ENCODE peak calls at places on chromosomes 13 and 19, in seven cellular contexts. S, D, V, B, H, M and O are unnamed samples. For H3K4me1, the result is how much of the 10 kb centered on the place peaks cover.

GRCh38 chr19:45667620-45668341 is at the start of gene GIPR:
- DNase-seq in B (peak), H (peak), V (peak), S (peak), D (no peak), M (peak), O (no peak)

GRCh38 chr13:90089051-90089450 is 1258.4 kb upstream of the MIR17HG start:
- DNase-seq in M (no peak), V (no peak), B (no peak), H (no peak), S (no peak), D (no peak), O (no peak)

GRCh38 chr19:21022996-21023395 is 2.5 kb downstream of the ZNF430 start:
- DNase-seq in V (peak), S (peak), H (no peak), D (no peak), M (no peak), B (no peak), O (no peak)

GRCh38 chr13:33352023-33352422 is 66.5 kb upstream of the STARD13 start:
- DNase-seq in M (no peak), S (no peak), H (no peak), B (no peak), D (no peak), V (no peak), O (no peak)

GRCh38 chr13:111973186-111974064 is 93.5 kb upstream of the SOX1 start:
- DNase-seq in D (no peak), M (no peak), S (no peak), V (no peak), H (no peak), B (no peak), O (no peak)

GRCh38 chr19:46204008-46204407 is 25.5 kb upstream of the IGFL1 start:
- DNase-seq in S (no peak), D (no peak), M (no peak), H (no peak), B (no peak), V (no peak), O (no peak)

GRCh38 chr13:113920173-113920572 is 53.7 kb downstream of the C13orf46 start:
- DNase-seq in B (no peak), V (no peak), S (no peak), H (no peak), M (no peak), D (no peak), O (peak)

GRCh38 chr19:39919976-39920375 is 14.5 kb downstream of the FCGBP start:
- DNase-seq in B (no peak), V (no peak), D (no peak), H (no peak), M (peak), S (no peak), O (no peak)

GRCh38 chr13:94416454-94417080 is 62.9 kb downstream of the DCT start:
- DNase-seq in S (peak), M (no peak), B (no peak), H (no peak), V (peak), D (no peak), O (no peak)

GRCh38 chr13:29527916-29528315 is 67.6 kb downstream of the SLC7A1 start:
- DNase-seq in M (no peak), D (no peak), B (no peak), H (no peak), V (no peak), S (no peak), O (peak)

GRCh38 chr13:72959643-72960042 is 99.2 kb upstream of the KLF5 start:
- DNase-seq in M (no peak), D (no peak), B (no peak), H (no peak), V (peak), S (peak), O (no peak)

GRCh38 chr19:35005256-35005977 is 5.3 kb downstream of the GRAMD1A start:
- DNase-seq in V (no peak), M (no peak), H (no peak), S (no peak), D (no peak), B (no peak), O (no peak)

GRCh38 chr13:49214917-49215376 is 5.2 kb upstream of the MLNR start:
- DNase-seq in H (no peak), S (peak), M (peak), D (no peak), V (peak), B (peak), O (no peak)

GRCh38 chr13:30774214-30774730 is 38.9 kb downstream of the ALOX5AP start:
- DNase-seq in V (no peak), B (no peak), M (no peak), S (no peak), D (no peak), H (no peak), O (no peak)

GRCh38 chr19:34962281-34962944 is 1.6 kb downstream of the ZNF792 start:
- DNase-seq in H (no peak), S (no peak), B (no peak), D (no peak), V (no peak), M (no peak), O (no peak)

GRCh38 chr13:33286143-33286542 is 588 bp upstream of the STARD13 start:
- DNase-seq in M (no peak), D (no peak), B (no peak), V (no peak), H (no peak), S (no peak), O (no peak)

GRCh38 chr19:55540619-55541018 is 3.7 kb upstream of the SBK2 start:
- DNase-seq in D (no peak), V (no peak), H (no peak), B (peak), M (no peak), S (no peak), O (no peak)

GRCh38 chr19:16289594-16289993 is 35.0 kb upstream of the KLF2 start:
- DNase-seq in B (no peak), M (no peak), V (no peak), D (no peak), S (no peak), H (no peak), O (no peak)

GRCh38 chr13:30690282-30691188 is 44.8 kb upstream of the ALOX5AP start:
- DNase-seq in D (no peak), M (peak), V (peak), B (peak), H (peak), S (peak), O (peak)

GRCh38 chr13:75411924-75412537 is 69.9 kb downstream of the TBC1D4 start:
- DNase-seq in M (no peak), S (no peak), V (no peak), H (no peak), D (no peak), B (no peak), O (no peak)

GRCh38 chr13:25927363-25927762 is 124.5 kb downstream of the SHISA2 start:
- DNase-seq in S (no peak), V (no peak), B (no peak), M (no peak), H (peak), D (no peak), O (no peak)

GRCh38 chr19:18438331-18439024 is 545 bp upstream of the ISYNA1 start:
- DNase-seq in S (no peak), H (no peak), V (peak), M (no peak), B (peak), D (no peak), O (no peak)

GRCh38 chr13:83333614-83334388 is 548.5 kb downstream of the SLITRK1 start:
- DNase-seq in V (peak), D (no peak), S (peak), B (no peak), H (no peak), M (no peak), O (no peak)

GRCh38 chr19:50657672-50658437 is 8.6 kb downstream of the C19orf81 start:
- DNase-seq in D (peak), S (peak), B (peak), V (peak), M (peak), H (peak), O (peak)

GRCh38 chr19:47762615-47763308 is 15.7 kb upstream of the SELENOW start:
- DNase-seq in H (no peak), D (no peak), M (no peak), B (peak), V (peak), S (no peak), O (no peak)

GRCh38 chr13:46401432-46401831 is 14.4 kb upstream of the RUBCNL start:
- DNase-seq in S (no peak), D (no peak), B (no peak), M (no peak), H (no peak), V (no peak), O (no peak)

GRCh38 chr19:49595819-49596404 is 4.9 kb downstream of the PRR12 start:
- DNase-seq in V (no peak), S (no peak), D (no peak), H (no peak), B (no peak), M (no peak), O (no peak)

GRCh38 chr13:110610955-110611595 is 4.3 kb upstream of the NAXD start:
- DNase-seq in S (peak), D (no peak), V (peak), B (no peak), M (no peak), H (no peak), O (no peak)

GRCh38 chr13:24540236-24541126 is 27.9 kb upstream of the PARP4 start:
- DNase-seq in S (no peak), H (no peak), M (no peak), D (no peak), V (no peak), B (peak), O (no peak)

GRCh38 chr13:38766799-38767198 is 79.9 kb downstream of the FREM2 start:
- DNase-seq in D (no peak), V (no peak), B (no peak), M (no peak), H (no peak), S (no peak), O (no peak)

GRCh38 chr19:16262618-16263017 is 62.0 kb upstream of the KLF2 start:
- DNase-seq in M (no peak), B (peak), S (no peak), D (no peak), V (no peak), H (no peak), O (no peak)

GRCh38 chr19:1502433-1503088 is 10.3 kb downstream of the ADAMTSL5 start:
- DNase-seq in V (no peak), D (no peak), M (no peak), B (no peak), H (no peak), S (no peak), O (no peak)

GRCh38 chr19:38538793-38539528 is 78.8 kb downstream of the MAP4K1 start:
- DNase-seq in V (no peak), D (no peak), H (no peak), M (no peak), S (peak), B (no peak), O (no peak)

GRCh38 chr19:765179-765738 is 14.3 kb downstream of the MISP start:
- DNase-seq in B (no peak), V (no peak), H (no peak), D (no peak), M (no peak), S (no peak), O (no peak)

GRCh38 chr13:21435231-21435630 is 23.9 kb downstream of the ZDHHC20 start:
- DNase-seq in D (no peak), H (no peak), B (no peak), M (no peak), S (no peak), V (no peak), O (no peak)
- H3K27ac ChIP-seq in D (no peak), H (peak), B (no peak), M (peak), S (no peak), V (peak), O (peak)

GRCh38 chr19:11195681-11196080 is 1.7 kb downstream of the KANK2 start:
- DNase-seq in S (no peak), V (no peak), M (no peak), H (no peak), D (no peak), B (no peak), O (no peak)
- H3K4me1 ChIP-seq in S (under half), V (under half), M (under half), H (under half), D (under half), B (under half), O (half or more)

DNA sequence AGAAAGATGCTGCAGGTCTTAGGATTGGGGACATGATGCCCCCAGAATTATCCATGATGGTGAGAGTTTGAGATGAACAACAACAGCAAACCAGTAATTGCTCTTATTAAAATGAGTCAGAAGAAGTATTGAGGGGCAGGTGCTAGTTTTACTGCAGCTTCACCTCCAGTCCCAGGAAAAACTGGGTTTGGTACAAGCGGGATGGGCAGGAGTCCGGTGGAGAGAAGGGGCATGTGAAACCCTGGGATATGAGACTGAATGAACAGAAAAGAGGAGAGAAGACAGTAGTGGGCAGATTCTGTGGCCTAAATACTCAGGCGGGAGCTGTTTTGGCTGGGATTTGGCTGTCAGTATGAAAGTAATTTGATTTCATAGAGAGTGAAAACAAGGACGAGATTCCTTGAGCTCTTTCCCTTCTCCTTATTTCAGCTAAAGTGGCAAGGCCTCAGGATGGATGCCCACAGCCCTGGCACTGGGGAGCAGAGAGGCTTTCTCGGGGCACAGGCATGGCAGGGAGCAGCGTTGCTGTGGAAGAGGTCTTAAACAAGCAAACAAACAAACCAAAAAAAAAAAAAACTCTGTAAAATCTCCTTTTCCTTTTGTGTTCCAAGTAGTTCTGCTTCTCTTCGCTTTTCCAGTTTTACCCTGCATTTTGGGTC is 30.7 kb downstream of the NFIX start:
- DNase-seq in M (no peak), H (no peak), D (no peak), B (peak), S (no peak), V (no peak), O (no peak)
- H3K4me3 ChIP-seq in M (peak), H (peak), D (no peak), B (peak), S (peak), V (peak), O (peak)

GRCh38 chr19:28443361-28443760 is 769.6 kb downstream of the UQCRFS1 start:
- DNase-seq in M (no peak), V (no peak), B (no peak), S (no peak), H (no peak), D (no peak), O (no peak)

GRCh38 chr19:28449803-28450202 is 763.1 kb downstream of the UQCRFS1 start:
- DNase-seq in B (no peak), V (no peak), S (no peak), D (no peak), H (no peak), M (no peak), O (no peak)

GRCh38 chr19:28444371-28444770 is 768.6 kb downstream of the UQCRFS1 start:
- DNase-seq in V (no peak), H (no peak), S (no peak), M (no peak), B (no peak), D (no peak), O (no peak)

GRCh38 chr19:28445826-28446225 is 767.1 kb downstream of the UQCRFS1 start:
- DNase-seq in H (no peak), V (no peak), M (no peak), D (no peak), S (no peak), B (no peak), O (no peak)

GRCh38 chr19:28446511-28446910 is 766.4 kb downstream of the UQCRFS1 start:
- DNase-seq in V (no peak), H (no peak), B (no peak), S (no peak), M (no peak), D (no peak), O (no peak)
- H3K27ac ChIP-seq in V (no peak), H (no peak), B (no peak), S (no peak), M (no peak), D (no peak), O (no peak)

DNA sequence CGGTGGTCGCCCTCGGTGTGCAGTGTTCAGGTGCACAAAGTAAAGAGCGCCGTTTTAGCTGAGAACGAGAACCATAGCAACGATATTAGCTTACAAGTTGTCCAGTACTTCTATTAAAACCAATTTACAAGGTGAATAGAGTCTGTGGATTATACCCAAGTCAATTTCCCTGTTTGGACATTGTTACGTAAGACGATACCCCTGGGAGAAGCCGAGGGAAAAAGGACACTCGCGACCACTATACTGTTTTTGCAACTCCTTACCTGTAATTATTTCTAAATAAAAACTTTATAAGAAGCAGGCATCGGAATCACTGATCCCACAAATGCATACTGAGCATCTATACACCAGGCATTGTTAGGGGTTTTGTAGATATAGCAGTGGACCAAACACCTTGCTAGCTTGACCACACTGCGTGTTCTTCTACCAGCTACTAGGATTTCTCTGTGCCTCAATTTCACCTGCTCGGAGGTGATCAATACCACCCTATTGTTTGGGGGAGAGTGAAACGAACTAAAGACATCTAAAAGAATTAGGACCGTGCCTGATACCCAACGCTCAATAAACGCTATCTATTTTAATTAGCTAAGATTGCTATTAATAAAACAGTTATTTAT is 488 bp upstream of the EEF2 start:
- DNase-seq in B (no peak), H (no peak), M (no peak), V (peak), D (no peak), S (no peak), O (no peak)
- H3K4me1 ChIP-seq in B (under half), H (under half), M (under half), V (under half), D (half or more), S (under half), O (half or more)

DNA sequence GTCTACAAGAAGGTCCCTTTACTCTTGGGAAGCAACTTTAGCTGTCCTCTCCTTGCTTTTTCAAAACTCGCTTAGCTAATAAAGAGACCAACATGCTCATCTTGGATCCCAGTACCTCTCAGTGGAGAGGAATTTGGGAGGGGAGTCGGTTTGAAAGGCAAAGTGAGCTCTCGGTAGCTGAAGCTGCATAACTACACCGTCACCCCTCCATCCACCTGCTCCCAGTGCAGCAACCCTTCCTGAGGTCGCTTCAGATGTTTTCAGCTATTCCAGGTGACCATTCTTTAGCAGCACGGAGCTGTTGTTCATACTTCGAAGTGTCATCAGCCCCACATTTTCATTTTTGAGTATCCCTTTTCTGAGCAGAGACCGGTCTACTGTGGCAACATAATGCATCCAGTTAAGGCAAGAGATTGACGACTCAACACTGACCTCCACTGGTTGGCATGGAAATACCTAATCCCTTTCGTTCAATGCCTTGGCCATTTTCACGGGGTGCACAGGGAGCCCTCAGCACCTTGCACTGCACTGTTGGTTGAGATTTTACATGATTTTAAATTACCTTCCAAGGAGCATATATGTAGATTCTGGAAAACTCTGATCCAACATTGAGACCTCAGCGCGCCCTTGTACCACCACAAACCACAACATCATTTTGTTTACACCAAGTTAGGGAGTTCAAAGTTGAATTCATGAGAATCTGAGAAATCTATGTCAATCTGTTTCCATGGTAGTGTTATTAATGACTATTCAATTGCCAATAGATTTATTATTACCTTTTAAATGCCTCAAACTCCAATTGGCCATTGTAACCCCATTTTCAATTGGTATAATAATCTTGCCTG is 42.2 kb downstream of the DLEU7 start:
- DNase-seq in V (peak), M (no peak), B (no peak), S (peak), H (no peak), D (peak), O (no peak)
- H3K4me3 ChIP-seq in V (no peak), M (no peak), B (no peak), S (no peak), H (no peak), D (no peak), O (no peak)

DNA sequence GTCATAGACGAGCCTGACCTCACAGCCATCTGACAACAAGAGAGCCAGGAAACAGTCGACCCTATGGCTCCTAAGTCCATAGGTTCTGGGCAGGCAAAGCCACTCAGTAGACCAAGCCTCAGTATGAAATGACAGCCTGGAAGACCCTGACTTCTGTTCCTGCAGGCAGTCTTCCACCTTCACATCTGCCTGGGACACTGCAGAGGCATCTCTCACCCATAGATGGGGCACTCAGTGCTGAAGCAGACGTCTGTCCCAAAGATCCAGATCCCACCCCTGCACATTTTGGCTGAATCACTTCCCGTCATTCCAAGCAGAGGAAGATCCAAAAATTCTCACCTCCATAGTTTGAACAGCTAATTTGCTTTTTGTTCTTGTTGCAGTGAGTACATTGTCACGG is 139.3 kb upstream of the ZNF507 start:
- DNase-seq in S (no peak), D (no peak), M (no peak), B (no peak), H (no peak), V (no peak), O (no peak)
- H3K27ac ChIP-seq in S (no peak), D (no peak), M (no peak), B (no peak), H (no peak), V (no peak), O (no peak)

GRCh38 chr19:6103217-6103644 is 7.1 kb downstream of the RFX2 start:
- DNase-seq in M (peak), B (peak), H (peak), D (no peak), S (peak), V (peak), O (peak)
- H3K4me1 ChIP-seq in M (half or more), B (under half), H (half or more), D (under half), S (under half), V (half or more), O (half or more)